ENCODE peak calls at places on chromosomes 13 and 19, in seven cellular contexts. J is transverse colon, L is body of pancreas, M is Peyer's patch, U is K562, K is IMR-90, C is gastrocnemius medialis. Y is an unnamed sample. For H3K27me3 and H3K9me3, the result is how much of the 10 kb centered on the place peaks cover.

GRCh38 chr19:8305798-8306197 is 2.4 kb downstream of the CD320 start:
- DNase-seq in J (peak), L (no peak), M (no peak), U (no peak), K (no peak), C (peak), Y (no peak)

GRCh38 chr13:73910733-73911132 is 223.5 kb downstream of the KLF12 start:
- DNase-seq in J (no peak), L (no peak), M (no peak), U (no peak), K (no peak), C (no peak), Y (no peak)

GRCh38 chr13:75181906-75182305 is 300.1 kb downstream of the TBC1D4 start:
- DNase-seq in J (no peak), L (no peak), M (no peak), U (no peak), K (peak), C (no peak), Y (no peak)

GRCh38 chr19:51698296-51698695 is 5.2 kb downstream of the SPACA6 start:
- DNase-seq in J (no peak), L (no peak), M (no peak), U (no peak), K (peak), C (no peak), Y (peak)

GRCh38 chr19:54459282-54460229 is 4.0 kb downstream of the LENG9 start:
- DNase-seq in J (no peak), L (peak), M (no peak), U (no peak), K (no peak), C (no peak), Y (no peak)

GRCh38 chr13:75530536-75530935 is 7.1 kb downstream of the COMMD6 start:
- DNase-seq in J (no peak), L (no peak), M (no peak), U (no peak), K (no peak), C (no peak), Y (no peak)

GRCh38 chr13:34462843-34463242 is 479.2 kb upstream of the NBEA start:
- DNase-seq in J (no peak), L (no peak), M (no peak), U (no peak), K (peak), C (no peak), Y (no peak)

GRCh38 chr13:46385946-46386345 is 1.1 kb downstream of the RUBCNL start:
- DNase-seq in J (no peak), L (no peak), M (no peak), U (no peak), K (no peak), C (no peak), Y (no peak)

GRCh38 chr13:30551194-30551593 is 66.5 kb upstream of the USPL1 start:
- DNase-seq in J (no peak), L (peak), M (no peak), U (peak), K (peak), C (no peak), Y (no peak)

GRCh38 chr13:113996081-113996911 is 22.4 kb upstream of the C13orf46 start:
- DNase-seq in J (no peak), L (no peak), M (no peak), U (no peak), K (no peak), C (no peak), Y (no peak)

GRCh38 chr19:46717716-46718143 is 816 bp upstream of the PRKD2 start:
- DNase-seq in J (no peak), L (no peak), M (no peak), U (no peak), K (no peak), C (no peak), Y (peak)

GRCh38 chr19:29680447-29680846 is 15.2 kb downstream of the PLEKHF1 start:
- DNase-seq in J (peak), L (no peak), M (peak), U (no peak), K (no peak), C (peak), Y (no peak)

GRCh38 chr13:30845297-30846214 is 60.5 kb upstream of the MEDAG start:
- DNase-seq in J (no peak), L (no peak), M (no peak), U (no peak), K (no peak), C (no peak), Y (no peak)

GRCh38 chr13:59447846-59448620 is 715.7 kb downstream of the DIAPH3 start:
- DNase-seq in J (no peak), L (no peak), M (no peak), U (no peak), K (peak), C (no peak), Y (no peak)

GRCh38 chr13:79765331-79765730 is 284.4 kb downstream of the NDFIP2 start:
- DNase-seq in J (no peak), L (no peak), M (no peak), U (no peak), K (no peak), C (no peak), Y (no peak)

GRCh38 chr19:373391-374182 is 29.0 kb upstream of the MIER2 start:
- DNase-seq in J (no peak), L (no peak), M (peak), U (no peak), K (no peak), C (no peak), Y (no peak)

GRCh38 chr13:62643799-62644484 is 1228.3 kb upstream of the PCDH20 start:
- DNase-seq in J (no peak), L (no peak), M (no peak), U (no peak), K (no peak), C (no peak), Y (no peak)

DNA sequence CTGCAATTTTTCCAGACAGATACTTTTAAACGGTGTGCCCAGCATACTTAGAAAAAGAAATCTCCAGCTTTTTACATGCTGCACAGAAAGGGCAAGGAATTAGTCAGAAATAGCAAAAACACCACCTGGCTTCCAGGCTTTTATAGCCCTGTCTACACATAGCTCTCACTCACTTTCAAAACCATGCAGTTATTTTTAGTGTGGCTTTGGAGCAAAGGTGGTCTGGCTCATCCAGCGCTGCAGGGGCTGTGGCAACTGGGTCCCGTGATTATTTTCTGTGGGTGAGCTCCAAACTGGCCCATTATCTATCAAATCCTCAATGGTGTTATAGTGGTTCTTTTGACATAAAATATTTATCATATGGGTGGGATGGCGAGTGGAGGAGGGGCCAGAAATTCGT is 57.0 kb downstream of the COL4A2 start:
- DNase-seq in J (no peak), L (no peak), M (no peak), U (no peak), K (no peak), C (no peak), Y (no peak)
- H3K27me3 ChIP-seq in J (under half), L (under half), M (under half), U (under half), K (under half), C (under half), Y (under half)

GRCh38 chr19:41434450-41434849 is 5.3 kb downstream of the DMAC2 start:
- DNase-seq in J (no peak), L (no peak), M (peak), U (no peak), K (no peak), C (no peak), Y (peak)

GRCh38 chr19:41430907-41431306 is 3.7 kb upstream of the B3GNT8 start:
- DNase-seq in J (no peak), L (no peak), M (no peak), U (no peak), K (no peak), C (no peak), Y (no peak)

GRCh38 chr19:41436664-41436951 is 3.1 kb downstream of the DMAC2 start:
- DNase-seq in J (no peak), L (no peak), M (no peak), U (no peak), K (no peak), C (no peak), Y (no peak)

GRCh38 chr19:41431426-41432386 is 4.5 kb upstream of the B3GNT8 start:
- DNase-seq in J (no peak), L (no peak), M (no peak), U (peak), K (peak), C (peak), Y (peak)

DNA sequence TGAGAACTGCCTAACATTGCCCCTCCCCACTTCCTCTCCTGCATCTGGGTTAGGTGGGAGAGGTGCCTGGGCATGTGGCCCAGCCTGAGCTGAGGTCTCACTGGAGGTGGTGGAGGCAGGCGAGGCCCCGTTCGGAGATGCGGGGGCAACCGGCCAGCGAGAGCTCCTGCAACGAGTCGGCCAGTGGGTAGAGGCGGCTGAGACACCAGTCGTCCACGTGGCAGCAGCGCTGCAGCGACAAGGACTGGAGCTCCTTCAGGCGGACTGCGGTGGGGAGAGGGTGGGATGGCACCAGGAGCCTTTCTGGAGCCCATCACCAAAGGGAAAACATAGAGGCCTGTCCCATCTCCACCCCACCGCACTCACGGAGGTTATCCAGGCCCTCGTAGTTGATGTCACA is 6.0 kb upstream of the B3GNT8 start:
- DNase-seq in J (no peak), L (no peak), M (no peak), U (no peak), K (no peak), C (no peak), Y (no peak)
- TF ChIP-seq POLR2A in J (no peak), L (no peak), M (no peak), U (no peak), K (no peak), C (no peak), Y (no peak)

DNA sequence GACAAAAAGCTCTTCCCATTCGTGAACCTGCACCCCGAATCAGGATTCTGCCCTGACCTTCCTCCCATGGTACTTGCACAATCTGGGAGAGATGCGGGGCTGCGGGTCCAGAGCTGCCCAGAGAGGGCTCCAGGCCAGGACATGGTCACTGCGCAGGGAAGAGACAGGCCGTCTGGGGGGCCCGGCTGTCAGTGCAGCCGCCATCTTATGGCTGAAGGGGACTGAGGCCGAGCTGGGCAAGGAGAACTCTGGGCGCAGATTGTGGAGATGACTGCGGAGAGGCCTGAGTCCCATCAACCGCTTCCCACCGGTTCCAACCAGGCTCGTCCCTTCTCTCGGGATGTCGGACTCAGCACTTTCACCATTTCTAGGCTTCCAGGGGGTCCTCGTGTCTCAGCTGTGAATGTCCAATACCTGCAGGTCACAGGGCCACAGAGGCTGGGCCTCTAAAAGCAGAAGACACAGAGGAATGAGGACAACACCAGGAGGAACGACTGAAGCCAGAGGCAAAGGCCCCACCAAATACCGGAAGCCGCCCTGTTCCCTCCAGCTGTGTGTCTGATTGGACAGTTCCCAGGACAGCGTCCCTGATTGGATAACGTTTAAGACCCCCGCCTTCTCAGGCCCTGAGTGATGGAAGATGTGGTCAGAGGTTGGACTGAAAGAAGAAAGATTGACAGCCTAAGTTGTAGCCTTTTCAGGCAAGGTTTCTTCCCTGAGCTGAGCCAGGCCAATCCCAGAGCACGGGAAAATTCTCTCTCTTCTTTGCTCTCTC is 117.1 kb upstream of the ZNF91 start:
- DNase-seq in J (no peak), L (no peak), M (no peak), U (no peak), K (no peak), C (no peak), Y (no peak)
- H3K9me3 ChIP-seq in J (under half), L (under half), M (under half), U (under half), K (under half), C (under half), Y (under half)

DNA sequence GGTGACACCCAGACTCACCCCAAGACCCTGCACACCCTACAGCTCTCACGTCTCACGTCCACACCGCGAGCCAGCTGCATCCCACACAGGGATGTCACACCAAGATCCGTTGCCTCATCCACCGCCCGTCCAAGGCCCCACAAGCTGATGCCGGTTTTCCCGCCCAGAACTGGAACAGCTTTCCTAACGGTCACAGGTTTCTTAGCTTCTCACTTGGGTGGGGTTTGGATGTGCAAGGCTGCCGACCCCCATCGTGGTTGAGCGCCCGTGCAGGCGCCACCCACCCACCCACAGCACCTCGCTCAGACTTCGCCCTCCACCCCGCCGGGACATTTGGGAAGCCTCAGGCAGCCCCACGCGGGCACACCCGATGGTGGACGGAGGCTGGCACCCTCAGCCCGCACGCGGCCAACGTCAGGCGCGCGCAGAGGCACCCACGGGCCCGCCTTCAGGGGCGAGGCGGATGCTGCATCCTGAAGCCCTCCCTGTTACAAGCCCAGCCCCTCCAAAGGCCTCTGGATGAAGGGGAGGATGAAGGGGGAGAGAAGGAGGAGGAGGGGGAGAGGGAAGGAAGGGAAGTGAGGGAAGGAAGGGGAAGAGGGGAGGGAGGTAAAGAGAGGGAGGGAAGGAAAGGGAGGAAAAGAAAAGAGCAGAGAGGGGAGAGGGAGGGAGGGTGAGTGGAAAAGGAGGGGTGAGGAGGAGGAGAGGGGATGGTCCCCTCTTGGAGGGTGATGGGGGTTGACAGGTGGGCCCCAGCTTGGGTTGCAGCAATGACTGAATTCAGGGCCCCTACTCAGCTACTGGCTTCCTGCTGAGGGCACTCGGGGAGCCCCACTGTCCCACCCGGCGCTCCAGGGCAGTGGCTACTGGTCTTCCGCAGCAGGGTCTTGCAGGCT is 12.8 kb downstream of the ONECUT3 start:
- DNase-seq in J (no peak), L (no peak), M (no peak), U (no peak), K (no peak), C (no peak), Y (no peak)
- H3K27me3 ChIP-seq in J (half or more), L (under half), M (half or more), U (under half), K (half or more), C (half or more), Y (under half)

GRCh38 chr19:49524812-49525455 is 2.9 kb upstream of the RCN3 start:
- DNase-seq in J (no peak), L (no peak), M (no peak), U (no peak), K (no peak), C (no peak), Y (no peak)

GRCh38 chr19:49534632-49535385 is 7.0 kb downstream of the RCN3 start:
- DNase-seq in J (no peak), L (no peak), M (no peak), U (no peak), K (no peak), C (no peak), Y (no peak)

GRCh38 chr19:49528211-49528771 is 488 bp downstream of the RCN3 start:
- DNase-seq in J (no peak), L (no peak), M (no peak), U (no peak), K (peak), C (peak), Y (no peak)

GRCh38 chr19:49533551-49534488 is 6.0 kb downstream of the RCN3 start:
- DNase-seq in J (peak), L (peak), M (peak), U (peak), K (peak), C (peak), Y (peak)

DNA sequence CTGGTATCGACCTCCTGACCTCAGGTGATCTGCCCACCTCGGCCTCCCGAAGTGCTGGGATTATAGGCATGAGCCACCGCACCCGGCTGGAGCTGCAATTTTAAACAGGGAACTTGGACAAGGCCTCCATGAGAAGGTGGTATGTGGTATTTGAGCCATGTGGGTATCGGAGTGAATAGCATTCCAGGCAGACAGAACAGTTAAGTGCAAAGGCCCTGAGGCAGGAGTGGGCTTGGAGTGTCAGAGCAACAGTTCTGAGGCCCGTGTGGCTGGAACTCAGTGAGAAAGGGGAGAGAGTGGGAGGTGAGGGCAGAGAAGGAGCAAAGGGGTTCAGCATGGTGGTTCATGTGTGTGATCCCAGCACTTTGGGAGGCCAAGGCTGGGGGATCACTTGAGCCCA is 2.9 kb downstream of the RCN3 start:
- DNase-seq in J (no peak), L (no peak), M (no peak), U (no peak), K (no peak), C (no peak), Y (no peak)
- TF ChIP-seq POLR2A in J (no peak), L (no peak), M (no peak), U (no peak), K (no peak), C (no peak), Y (no peak)

Y was measured in right lobe of liver.